ENCODE peak calls at places on chromosome 1, in four cellular contexts. U, R, A and M are unnamed samples.

GRCh38 chr1:82538876-82539275 is 738.1 kb downstream of the ADGRL2 start:
- DNase-seq in U (no peak), R (no peak), A (peak; percentile 13), M (no peak)

GRCh38 chr1:53057134-53057533 is 4.9 kb upstream of the PODN start:
- DNase-seq in U (peak; percentile 43), R (no peak), A (no peak), M (no peak)

GRCh38 chr1:246566808-246567154 is 525 bp downstream of the CNST start:
- DNase-seq in U (no peak), R (no peak), A (no peak), M (no peak)

GRCh38 chr1:13769212-13769611 is 69.2 kb downstream of the PRDM2 start:
- DNase-seq in U (no peak), R (no peak), A (no peak), M (no peak)

GRCh38 chr1:27428316-27429028 is 36.0 kb downstream of the GPR3 start:
- DNase-seq in U (no peak), R (peak; percentile 55), A (no peak), M (peak; percentile 16)

GRCh38 chr1:200905411-200906052 is 10.8 kb downstream of the INAVA start:
- DNase-seq in U (no peak), R (no peak), A (no peak), M (no peak)

GRCh38 chr1:111597433-111597832 is 22.2 kb upstream of the RAP1A start:
- DNase-seq in U (peak; percentile 30), R (no peak), A (no peak), M (no peak)

GRCh38 chr1:64692911-64693310 is 52.0 kb upstream of the RAVER2 start:
- DNase-seq in U (no peak), R (no peak), A (no peak), M (no peak)

GRCh38 chr1:13930151-13930550 is 230.2 kb downstream of the PRDM2 start:
- DNase-seq in U (no peak), R (no peak), A (no peak), M (peak; percentile 25)

GRCh38 chr1:220921498-220921897 is 42.3 kb downstream of the HLX start:
- DNase-seq in U (no peak), R (no peak), A (no peak), M (no peak)

GRCh38 chr1:35202048-35202719 is 9.2 kb upstream of the SFPQ start:
- DNase-seq in U (peak; percentile 85), R (peak; percentile 19), A (peak; percentile 63), M (peak; percentile 69)

GRCh38 chr1:197200468-197200899 is 54.0 kb upstream of the ASPM start:
- DNase-seq in U (no peak), R (no peak), A (no peak), M (peak; percentile 8)

GRCh38 chr1:106956721-106957120 is 99.8 kb upstream of the PRMT6 start:
- DNase-seq in U (peak; percentile 5), R (no peak), A (no peak), M (no peak)

GRCh38 chr1:54118704-54119103 is 34.1 kb downstream of the CDCP2 start:
- DNase-seq in U (peak; percentile 90), R (no peak), A (peak; percentile 72), M (no peak)

GRCh38 chr1:15090373-15090772 is 63.2 kb upstream of the TMEM51 start:
- DNase-seq in U (no peak), R (no peak), A (no peak), M (peak; percentile 80)

GRCh38 chr1:172356620-172357019 is 63.9 kb upstream of the C1orf105 start:
- DNase-seq in U (no peak), R (no peak), A (peak; percentile 72), M (no peak)

GRCh38 chr1:224430511-224431113 is 4.0 kb downstream of the WDR26 start:
- DNase-seq in U (peak; percentile 63), R (no peak), A (peak; percentile 41), M (no peak)

GRCh38 chr1:227449051-227449450 is 114.3 kb upstream of the ZNF678 start:
- DNase-seq in U (peak; percentile 48), R (no peak), A (no peak), M (peak; percentile 27)

GRCh38 chr1:65395887-65396612 is 24.4 kb upstream of the LEPR start:
- DNase-seq in U (peak; percentile 46), R (no peak), A (peak; percentile 60), M (no peak)

GRCh38 chr1:89698020-89698560 is 65.2 kb downstream of the LRRC8C start:
- DNase-seq in U (no peak), R (no peak), A (no peak), M (no peak)